ENCODE peak calls at places on chromosomes 13 and 19, in five cellular contexts. H is HepG2, M is K562, V is H1, Q is GM12892. B is an unnamed sample.

GRCh38 chr19:53182202-53182601 is 11.0 kb downstream of the ZNF665 start:
- DNase-seq in H (no peak), M (no peak), V (no peak), Q (no peak), B (no peak)

GRCh38 chr13:97122381-97122996 is 99.6 kb upstream of the MBNL2 start:
- DNase-seq in H (no peak), M (no peak), V (no peak), Q (no peak), B (no peak)

GRCh38 chr13:33606692-33607091 is 211.3 kb upstream of the RFC3 start:
- DNase-seq in H (no peak), M (no peak), V (peak), Q (no peak), B (no peak)

GRCh38 chr13:21638319-21639282 is 32.3 kb upstream of the FGF9 start:
- DNase-seq in H (no peak), M (peak), V (no peak), Q (no peak), B (no peak)

GRCh38 chr13:26541041-26541440 is 16.4 kb upstream of the WASF3 start:
- DNase-seq in H (no peak), M (no peak), V (no peak), Q (no peak), B (no peak)

GRCh38 chr19:11767633-11768133 is 883 bp downstream of the ZNF441 start:
- DNase-seq in H (peak), M (peak), V (no peak), Q (peak), B (peak)

GRCh38 chr13:20197361-20197834 is 4.7 kb upstream of the GJB2 start:
- DNase-seq in H (peak), M (peak), V (no peak), Q (no peak), B (peak)

GRCh38 chr13:39417643-39418042 is 185.3 kb downstream of the LHFPL6 start:
- DNase-seq in H (no peak), M (no peak), V (peak), Q (no peak), B (no peak)

GRCh38 chr19:42202290-42202867 is 15.1 kb downstream of the DEDD2 start:
- DNase-seq in H (no peak), M (no peak), V (no peak), Q (no peak), B (no peak)

GRCh38 chr13:19950374-19950773 is 8.2 kb upstream of the ZMYM2 start:
- DNase-seq in H (peak), M (no peak), V (no peak), Q (no peak), B (no peak)

GRCh38 chr13:66399873-66400272 is 830.3 kb downstream of the PCDH9 start:
- DNase-seq in H (no peak), M (no peak), V (no peak), Q (no peak), B (no peak)

GRCh38 chr13:110506859-110507566 is 54.5 kb downstream of the RAB20 start:
- DNase-seq in H (no peak), M (peak), V (no peak), Q (no peak), B (no peak)
- TF ChIP-seq POLR2AphosphoS5 in H (no peak), M (peak), V (no peak), Q (no peak), B (no peak)

GRCh38 chr19:55068803-55069136 is 5.8 kb upstream of the RDH13 start:
- DNase-seq in H (no peak), M (no peak), V (no peak), Q (no peak), B (no peak)

GRCh38 chr19:55071913-55072312 is 3.8 kb upstream of the EPS8L1 start:
- DNase-seq in H (no peak), M (no peak), V (no peak), Q (no peak), B (no peak)

GRCh38 chr19:55069859-55070225 is 5.8 kb upstream of the EPS8L1 start:
- DNase-seq in H (no peak), M (no peak), V (no peak), Q (no peak), B (no peak)

GRCh38 chr19:55069137-55069858 is 6.3 kb upstream of the RDH13 start:
- DNase-seq in H (no peak), M (peak), V (no peak), Q (no peak), B (no peak)

DNA sequence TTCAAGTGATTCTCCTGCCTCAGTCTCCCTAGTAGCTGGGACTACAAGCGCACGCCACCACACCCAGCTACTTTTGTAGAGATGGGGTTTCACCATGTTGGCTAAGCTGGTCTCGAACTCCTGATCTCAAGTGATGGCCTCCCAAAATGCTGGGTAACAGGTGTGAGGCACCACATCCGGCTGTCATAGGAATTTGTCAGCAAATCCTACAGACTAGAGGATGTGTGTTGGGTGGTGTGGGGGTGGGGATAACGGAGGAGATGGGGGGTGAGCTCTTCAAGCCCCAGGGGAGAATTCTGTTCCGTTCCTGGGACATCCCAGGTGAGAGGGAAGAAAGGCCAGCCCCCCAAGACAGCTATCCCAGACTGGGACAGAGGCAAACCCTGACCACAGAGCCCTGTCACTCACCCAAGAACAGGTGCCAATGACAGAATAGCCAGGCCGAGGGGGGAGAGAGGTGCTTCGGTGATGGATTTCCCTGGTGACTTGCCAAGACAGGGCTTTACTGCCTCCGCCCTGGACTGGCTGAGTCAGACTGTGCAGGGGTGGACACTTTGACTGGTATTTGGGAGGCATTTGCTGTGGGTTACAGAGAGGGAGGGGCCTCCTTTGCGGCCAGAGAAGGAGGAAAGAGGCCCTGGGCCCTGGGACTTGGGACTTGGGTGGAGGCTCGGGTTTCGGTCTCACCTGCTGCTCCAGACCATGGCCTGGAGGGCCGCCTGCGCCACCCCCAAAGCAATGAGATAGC is 4.7 kb upstream of the EPS8L1 start:
- DNase-seq in H (no peak), M (peak), V (no peak), Q (no peak), B (no peak)
- TF ChIP-seq TAF1 in H (no peak), M (no peak), V (no peak), Q (no peak), B (no peak)

GRCh38 chr19:5131866-5132561 is 163.1 kb downstream of the KDM4B start:
- DNase-seq in H (no peak), M (no peak), V (no peak), Q (peak), B (peak)

GRCh38 chr19:5136060-5136855 is 167.3 kb downstream of the KDM4B start:
- DNase-seq in H (no peak), M (no peak), V (no peak), Q (no peak), B (no peak)

GRCh38 chr19:5132698-5133651 is 164.1 kb downstream of the KDM4B start:
- DNase-seq in H (no peak), M (no peak), V (no peak), Q (no peak), B (no peak)

GRCh38 chr19:5134683-5135082 is 165.8 kb downstream of the KDM4B start:
- DNase-seq in H (no peak), M (no peak), V (no peak), Q (no peak), B (no peak)

DNA sequence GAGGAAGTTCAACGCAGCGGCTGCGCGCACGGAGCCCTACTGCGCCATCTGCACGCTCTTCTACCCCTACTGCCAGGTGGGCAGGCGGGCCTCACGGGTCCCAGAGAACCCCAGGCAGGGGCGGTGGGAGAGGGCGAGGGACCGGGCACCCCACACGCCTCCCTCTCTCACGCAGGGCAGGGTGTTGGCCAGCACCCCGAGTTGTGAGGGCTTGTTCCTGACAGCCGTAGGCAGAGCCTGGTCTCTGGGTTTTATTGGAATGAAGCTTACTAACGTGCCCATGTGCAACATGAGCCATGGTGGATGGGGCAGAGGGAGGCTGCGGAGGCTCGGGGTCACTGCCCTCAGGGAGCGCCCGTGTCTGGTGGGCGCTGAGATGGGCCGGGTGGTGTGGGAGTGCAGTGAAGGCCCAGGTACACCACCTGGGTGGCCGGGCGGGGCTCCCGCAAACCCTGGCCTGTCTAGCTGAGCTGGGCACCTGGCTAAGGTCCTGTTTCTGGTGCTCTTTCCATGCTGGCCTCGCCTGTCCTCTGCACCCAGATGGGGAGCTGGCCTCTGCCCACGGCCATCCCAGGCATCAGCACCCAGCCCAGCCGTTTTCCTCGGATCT is 165.2 kb downstream of the KDM4B start:
- DNase-seq in H (no peak), M (no peak), V (no peak), Q (no peak), B (no peak)
- TF ChIP-seq POLR2A in H (no peak), M (no peak), V (no peak), Q (no peak), B (no peak)

GRCh38 chr19:17468302-17469091 is 1.8 kb upstream of the SLC27A1 start:
- DNase-seq in H (no peak), M (no peak), V (no peak), Q (no peak), B (no peak)
- TF ChIP-seq POLR2AphosphoS5 in H (no peak), M (no peak), V (no peak), Q (no peak), B (no peak)

DNA sequence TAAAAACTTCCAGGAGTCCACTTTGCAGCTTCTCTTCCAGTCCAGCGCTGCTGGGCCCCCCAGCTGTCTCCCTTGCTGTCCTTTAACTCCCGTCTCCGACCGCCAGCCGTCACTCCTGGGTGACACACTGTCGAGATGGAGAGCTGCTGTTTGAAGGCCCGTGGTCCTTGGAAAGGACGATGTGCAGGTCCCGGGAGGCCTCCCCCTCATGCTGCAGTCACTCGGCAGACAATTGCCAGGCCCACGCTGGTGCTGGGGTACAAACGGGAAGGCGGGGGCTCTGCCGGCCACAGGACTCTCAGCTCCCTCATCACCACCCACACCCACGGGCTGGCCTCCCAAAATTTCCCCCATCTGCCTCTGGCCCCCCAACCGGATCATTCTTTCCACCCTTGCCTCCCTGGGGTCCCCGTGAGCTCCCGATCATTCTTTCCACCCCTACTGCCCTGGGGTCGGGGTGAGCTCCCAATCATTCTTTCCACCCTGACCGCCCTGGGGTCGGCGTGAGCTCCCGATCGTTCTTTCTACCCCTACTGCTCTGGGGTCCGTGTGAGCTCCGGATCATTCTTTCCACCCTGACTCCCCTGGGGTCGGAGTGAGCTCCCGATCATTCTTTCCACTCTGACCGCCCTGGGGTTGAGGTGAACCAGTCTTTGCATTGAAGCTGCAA is 16.0 kb upstream of the ZNF554 start:
- DNase-seq in H (no peak), M (no peak), V (no peak), Q (no peak), B (peak)
- TF ChIP-seq TAF1 in H (no peak), M (no peak), V (no peak), Q (no peak), B (no peak)

GRCh38 chr19:18634612-18635290 is 2.1 kb upstream of the KLHL26 start:
- DNase-seq in H (peak), M (no peak), V (no peak), Q (no peak), B (no peak)

GRCh38 chr19:18635831-18636182 is 1.0 kb upstream of the KLHL26 start:
- DNase-seq in H (no peak), M (no peak), V (no peak), Q (no peak), B (no peak)

GRCh38 chr19:18637644-18638630 is 1.1 kb downstream of the KLHL26 start:
- DNase-seq in H (no peak), M (peak), V (no peak), Q (no peak), B (no peak)

GRCh38 chr19:18636969-18637629 is at the start of gene KLHL26:
- DNase-seq in H (no peak), M (no peak), V (no peak), Q (peak), B (no peak)

DNA sequence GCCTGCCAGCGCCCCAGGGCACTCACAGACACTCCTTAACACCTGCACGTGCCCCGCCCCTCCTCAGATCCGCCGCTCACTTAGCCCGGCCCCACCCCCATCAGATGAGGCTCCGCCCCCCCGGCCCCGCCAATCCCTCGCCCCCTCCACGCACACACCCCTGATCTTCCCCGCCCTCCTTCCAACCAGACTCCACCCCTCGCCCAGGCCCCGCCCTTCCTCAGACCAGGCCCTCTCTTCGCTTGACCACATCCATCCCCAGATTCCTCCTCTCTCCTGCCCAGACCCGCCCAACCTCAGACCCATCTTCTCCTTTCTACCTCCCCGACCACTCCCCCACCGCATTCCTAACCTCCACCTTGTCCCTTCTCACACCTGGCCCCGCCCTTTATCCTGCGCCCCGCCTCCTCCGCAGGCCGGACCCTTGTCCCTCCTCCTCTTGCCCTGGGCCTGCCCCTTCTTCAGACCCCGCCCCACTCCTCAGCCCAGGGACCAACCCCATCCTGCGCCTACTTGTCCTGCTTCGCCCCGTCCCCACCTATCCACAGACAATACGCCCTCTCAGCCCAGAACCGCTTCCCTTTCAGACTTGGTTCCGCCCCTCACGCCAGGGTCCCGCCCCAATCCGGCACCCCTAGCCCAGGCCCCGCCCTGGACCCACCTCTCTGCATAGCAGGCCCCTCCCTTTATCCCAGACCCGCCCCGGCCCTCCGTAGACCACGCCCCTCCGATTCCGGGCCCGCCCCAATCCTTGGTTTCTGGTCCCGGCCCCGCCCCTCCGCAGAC is 452 bp upstream of the KLHL26 start:
- DNase-seq in H (peak), M (peak), V (peak), Q (peak), B (peak)
- TF ChIP-seq POLR2A in H (no peak), M (no peak), V (no peak), Q (no peak), B (no peak)

DNA sequence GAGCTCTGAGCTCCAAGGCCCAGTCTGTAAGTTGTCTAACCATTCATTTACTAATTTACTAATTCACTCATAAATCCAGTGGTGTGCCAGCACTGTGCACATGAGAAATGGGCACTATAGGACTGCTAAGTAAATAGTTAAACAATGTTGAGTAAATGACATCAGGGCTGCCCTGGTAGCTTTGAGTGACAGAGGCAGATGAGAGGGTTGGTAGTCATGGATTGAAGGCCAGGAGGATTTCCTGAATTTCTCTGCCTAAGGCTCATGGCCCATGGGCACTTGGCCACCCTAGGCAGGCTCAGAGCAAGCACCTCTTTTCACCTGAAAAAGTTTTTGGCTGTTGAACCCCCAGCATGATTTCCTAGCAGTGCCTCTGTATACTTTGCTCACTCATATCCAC is 216.9 kb upstream of the RXFP2 start:
- DNase-seq in H (no peak), M (no peak), V (no peak), Q (no peak), B (no peak)
- TF ChIP-seq POLR2AphosphoS5 in H (no peak), M (no peak), V (no peak), Q (no peak), B (no peak)

GRCh38 chr19:14629557-14629956 is 45.1 kb downstream of the ADGRE3 start:
- DNase-seq in H (no peak), M (no peak), V (no peak), Q (no peak), B (no peak)
- TF ChIP-seq TAF1 in H (no peak), M (no peak), V (no peak), Q (no peak), B (no peak)